ENCODE peak calls at places on chromosomes 12 and 14, in eight cellular contexts. M is HT1080, R is ACHN, G is HFFc6, X is PC-3, Z is right cardiac atrium, N is body of pancreas, F is fibroblast of lung. K is an unnamed sample.

GRCh38 chr12:83172441-83172840 is 485.7 kb downstream of the TMTC2 start:
- DNase-seq in M (no peak), R (no peak), G (no peak), X (no peak), Z (no peak), N (no peak), F (peak; percentile 6), K (no peak)

GRCh38 chr14:96735509-96735908 is 61.7 kb upstream of the VRK1 start:
- DNase-seq in M (no peak), R (no peak), G (no peak), X (no peak), Z (no peak), N (no peak), F (no peak), K (no peak)

GRCh38 chr14:32720927-32721326 is 217.8 kb upstream of the NPAS3 start:
- DNase-seq in M (no peak), R (no peak), G (peak; percentile 35), X (peak; percentile 15), Z (no peak), N (no peak), F (peak; percentile 49), K (no peak)

GRCh38 chr12:122197612-122197966 is 5.9 kb upstream of the B3GNT4 start:
- DNase-seq in M (no peak), R (no peak), G (no peak), X (no peak), Z (no peak), N (no peak), F (no peak), K (no peak)

GRCh38 chr14:99189201-99189801 is 82.7 kb downstream of the BCL11B start:
- DNase-seq in M (no peak), R (no peak), G (no peak), X (no peak), Z (no peak), N (no peak), F (no peak), K (peak; percentile 60)

GRCh38 chr12:88958961-88959360 is 378.7 kb upstream of the KITLG start:
- DNase-seq in M (no peak), R (no peak), G (no peak), X (no peak), Z (no peak), N (no peak), F (no peak), K (no peak)

GRCh38 chr12:111937429-111937828 is 75.5 kb downstream of the TMEM116 start:
- DNase-seq in M (no peak), R (no peak), G (peak; percentile 56), X (no peak), Z (no peak), N (no peak), F (peak; percentile 65), K (no peak)

GRCh38 chr12:7787574-7788315 is 1.5 kb upstream of the NANOG start:
- DNase-seq in M (no peak), R (no peak), G (no peak), X (no peak), Z (no peak), N (peak; percentile 34), F (no peak), K (no peak)

GRCh38 chr12:51421266-51421884 is 3.3 kb upstream of the SLC4A8 start:
- DNase-seq in M (peak; percentile 69), R (peak; percentile 83), G (peak; percentile 71), X (peak; percentile 84), Z (no peak), N (peak; percentile 54), F (peak; percentile 53), K (peak; percentile 39)

GRCh38 chr12:94429191-94429590 is 30.5 kb downstream of the CEP83 start:
- DNase-seq in M (no peak), R (no peak), G (no peak), X (no peak), Z (no peak), N (no peak), F (no peak), K (no peak)

K was measured in CD4-positive, alpha-beta memory T cell.